ENCODE peak calls at places on chromosome 11, in nine cellular contexts. M is uterus, B is heart left ventricle, S is IMR-90, J is tibial nerve, N is endothelial cell of umbilical vein, Q is body of pancreas, C is sigmoid colon, V is lower leg skin. O is an unnamed sample.

GRCh38 chr11:1779806-1780699 is 16.3 kb upstream of the CTSD start:
- DNase-seq in C (peak; percentile 39), B (no peak), V (no peak), Q (no peak), M (no peak), J (no peak), N (no peak), S (no peak), O (no peak)

GRCh38 chr11:19767691-19768151 is 55.1 kb downstream of the NAV2 start:
- DNase-seq in J (no peak), Q (no peak), B (no peak), N (peak; percentile 73), S (no peak), V (no peak), C (no peak), M (no peak), O (no peak)

GRCh38 chr11:47338396-47339241 is 13.9 kb downstream of the MYBPC3 start:
- DNase-seq in N (no peak), Q (no peak), S (no peak), B (no peak), C (no peak), M (no peak), V (no peak), J (no peak), O (no peak)

GRCh38 chr11:19546325-19546724 is 166.3 kb upstream of the NAV2 start:
- DNase-seq in S (no peak), B (no peak), J (no peak), V (no peak), M (no peak), C (no peak), N (no peak), Q (no peak), O (no peak)

GRCh38 chr11:18457435-18457834 is 1.8 kb downstream of the LDHAL6A start:
- DNase-seq in V (no peak), C (no peak), Q (no peak), M (no peak), J (no peak), S (no peak), B (no peak), N (peak; percentile 72), O (no peak)

GRCh38 chr11:27754035-27755017 is 54.1 kb upstream of the BDNF start:
- DNase-seq in C (no peak), J (no peak), S (peak; percentile 75), B (no peak), M (no peak), N (peak; percentile 19), V (no peak), Q (no peak), O (peak; percentile 1)

GRCh38 chr11:17983569-17983968 is 29.3 kb downstream of the SERGEF start:
- DNase-seq in C (no peak), V (no peak), S (no peak), N (no peak), M (no peak), Q (no peak), B (no peak), J (no peak), O (no peak)

GRCh38 chr11:134624166-134624920 is 212.3 kb upstream of the B3GAT1 start:
- DNase-seq in S (no peak), J (no peak), N (no peak), B (no peak), M (no peak), C (no peak), V (no peak), Q (no peak), O (no peak)

GRCh38 chr11:58762284-58763119 is 30.8 kb upstream of the GLYAT start:
- DNase-seq in S (no peak), N (no peak), M (no peak), B (no peak), J (no peak), Q (no peak), V (no peak), C (no peak), O (no peak)

GRCh38 chr11:121318848-121319834 is 26.6 kb downstream of the SC5D start:
- DNase-seq in M (no peak), B (peak; percentile 10), V (no peak), S (peak; percentile 56), Q (peak; percentile 13), N (peak; percentile 44), C (no peak), J (peak; percentile 32), O (peak; percentile 81)

GRCh38 chr11:60594998-60595637 is 79.9 kb downstream of the MS4A13 start:
- DNase-seq in Q (peak; percentile 54), N (no peak), M (no peak), B (peak; percentile 5), S (no peak), J (no peak), V (no peak), C (no peak), O (no peak)

GRCh38 chr11:88402784-88403183 is 65.2 kb upstream of the CTSC start:
- DNase-seq in B (no peak), S (peak; percentile 77), J (no peak), M (no peak), V (no peak), N (no peak), C (no peak), Q (no peak), O (no peak)

GRCh38 chr11:69039501-69039900 is 9.2 kb upstream of the TPCN2 start:
- DNase-seq in S (peak; percentile 11), Q (no peak), B (no peak), N (no peak), M (no peak), J (no peak), C (no peak), V (no peak), O (no peak)
- H3K4me3 ChIP-seq in S (no peak overlapping the region), Q (no peak overlapping the region), B (no peak overlapping the region), N (no peak overlapping the region), M (no peak overlapping the region), J (no peak overlapping the region), C (no peak overlapping the region), V (no peak overlapping the region), O (no peak overlapping the region)

GRCh38 chr11:62648967-62649364 is 2.6 kb upstream of the GANAB start:
- DNase-seq in V (no peak), Q (peak; percentile 11), C (no peak), M (no peak), N (no peak), S (no peak), B (no peak), J (no peak), O (no peak)

GRCh38 chr11:62646825-62647608 is 604 bp upstream of the GANAB start:
- DNase-seq in S (no peak), Q (peak; percentile 8), C (peak; percentile 73), B (no peak), N (no peak), V (peak; percentile 31), M (no peak), J (no peak), O (no peak)

GRCh38 chr11:62645934-62646824 is at the start of gene GANAB:
- DNase-seq in B (peak; percentile 99), C (peak; percentile 100), Q (peak; percentile 100), N (peak; percentile 97), M (peak; percentile 99), V (peak; percentile 100), S (peak; percentile 96), J (peak; percentile 100), O (peak; percentile 99)

GRCh38 chr11:62648185-62648966 is 2.0 kb upstream of the GANAB start:
- DNase-seq in Q (no peak), S (no peak), J (no peak), V (no peak), N (no peak), B (no peak), C (no peak), M (no peak), O (no peak)

GRCh38 chr11:62647609-62648005 is 1.2 kb upstream of the GANAB start:
- DNase-seq in M (no peak), S (no peak), C (no peak), J (no peak), V (no peak), Q (no peak), B (no peak), N (no peak), O (no peak)
- TF ChIP-seq POLR2A in M (no peak), S (no peak), C (no peak), J (no peak), V (no peak), Q (no peak), B (no peak), N (no peak), O (no peak)

GRCh38 chr11:97833412-97833811 is 1187.3 kb upstream of the CNTN5 start:
- DNase-seq in J (no peak), B (no peak), V (no peak), Q (no peak), N (no peak), C (no peak), M (no peak), S (no peak), O (no peak)
- H3K4me3 ChIP-seq in J (no peak overlapping the region), B (no peak overlapping the region), V (no peak overlapping the region), Q (no peak overlapping the region), N (no peak overlapping the region), C (no peak overlapping the region), M (no peak overlapping the region), S (no peak overlapping the region), O (no peak overlapping the region)

DNA sequence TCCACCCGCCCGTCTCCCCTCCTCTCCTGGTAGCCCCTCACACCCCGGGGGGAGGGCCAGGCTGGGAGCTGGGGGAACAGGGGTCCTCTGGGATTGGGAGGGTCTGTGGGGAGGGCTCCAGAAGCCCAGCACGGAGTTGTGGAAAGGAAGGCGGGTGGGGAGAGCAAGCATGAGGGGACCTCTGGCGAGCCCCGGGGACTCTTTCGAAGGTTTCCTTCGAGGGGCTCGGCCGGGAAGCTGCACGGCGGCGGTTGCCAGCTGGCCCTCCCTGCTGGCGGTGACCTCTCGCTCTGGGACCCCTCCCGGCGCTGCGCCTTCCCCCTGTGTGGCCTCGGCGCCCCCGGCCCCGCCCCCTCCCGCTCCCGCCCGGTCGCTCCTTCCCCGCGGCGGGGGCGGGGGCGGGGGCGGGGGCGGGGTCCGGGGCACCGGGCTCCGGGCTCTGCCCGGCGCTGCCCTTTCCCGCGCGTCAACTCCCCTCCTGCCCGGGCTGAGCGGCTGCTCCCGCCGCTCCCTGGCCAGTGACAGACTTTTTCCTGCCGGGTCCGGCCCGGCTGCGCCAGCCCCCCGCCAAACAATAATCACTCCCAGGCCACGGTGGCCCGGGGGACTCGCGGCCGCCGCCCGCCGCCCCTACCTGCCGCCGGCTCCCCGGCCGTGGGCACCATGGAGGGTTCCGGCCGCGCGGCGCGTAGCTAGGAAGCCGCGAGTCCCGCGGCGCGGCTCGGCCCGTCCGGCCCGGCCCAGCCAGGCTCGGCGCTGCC is 986 bp downstream of the CLCF1 start:
- DNase-seq in M (peak; percentile 56), N (no peak), C (peak; percentile 73), J (no peak), V (no peak), B (no peak), S (no peak), Q (peak; percentile 47), O (peak; percentile 72)
- TF ChIP-seq POLR2A in M (no peak), N (peak; percentile 63), C (no peak), J (peak; percentile 33), V (no peak), B (no peak), S (no peak), Q (no peak), O (no peak)

GRCh38 chr11:118342503-118343161 is at the start of gene CD3D:
- DNase-seq in J (no peak), C (no peak), M (no peak), N (no peak), V (no peak), B (no peak), S (no peak), Q (no peak), O (peak; percentile 90)
- H3K4me3 ChIP-seq in J (no peak within 1 kb of the TSS), C (no peak within 1 kb of the TSS), M (no peak within 1 kb of the TSS), N (no peak within 1 kb of the TSS), V (no peak within 1 kb of the TSS), B (no peak within 1 kb of the TSS), S (no peak within 1 kb of the TSS), Q (no peak within 1 kb of the TSS), O (peak within 1 kb of the TSS; percentile 59)